ENCODE peak calls at places on chromosomes 12 and 14, in five cellular contexts. One of them, this sample, is unnamed.
A peak's percentile ranks its signal among the peaks of the same experiment; 100 is the strongest.

GRCh38 chr14:95023115-95023514 is 134.2 kb downstream of the DICER1 start:
- DNase-seq in IMR-90: no peak
- DNase-seq in substantia nigra: no peak
- DNase-seq in right cardiac atrium: no peak
- DNase-seq in uterus: no peak
- DNase-seq in this sample: no peak

GRCh38 chr14:87483651-87484260 is 509.2 kb downstream of the GALC start:
- DNase-seq in right cardiac atrium: no peak
- DNase-seq in uterus: no peak
- DNase-seq in substantia nigra: no peak
- DNase-seq in IMR-90: peak; percentile 63
- DNase-seq in this sample: no peak

GRCh38 chr12:76560083-76560491 is 516 bp upstream of the OSBPL8 start:
- DNase-seq in IMR-90: no peak
- DNase-seq in substantia nigra: no peak
- DNase-seq in uterus: no peak
- DNase-seq in right cardiac atrium: no peak
- DNase-seq in this sample: no peak

GRCh38 chr12:54439096-54439495 is 20.0 kb upstream of the ITGA5 start:
- DNase-seq in uterus: no peak
- DNase-seq in right cardiac atrium: no peak
- DNase-seq in substantia nigra: no peak
- DNase-seq in IMR-90: no peak
- DNase-seq in this sample: no peak

GRCh38 chr14:21525995-21526671 is at the start of gene SALL2:
- DNase-seq in substantia nigra: peak; percentile 82
- DNase-seq in uterus: peak; percentile 88
- DNase-seq in right cardiac atrium: peak; percentile 90
- DNase-seq in IMR-90: peak; percentile 68
- DNase-seq in this sample: peak; percentile 52

GRCh38 chr12:10241781-10242180 is 29.1 kb downstream of the GABARAPL1 start:
- DNase-seq in IMR-90: no peak
- DNase-seq in substantia nigra: no peak
- DNase-seq in uterus: no peak
- DNase-seq in right cardiac atrium: no peak
- DNase-seq in this sample: no peak

GRCh38 chr12:79262938-79263337 is 398.4 kb downstream of the SYT1 start:
- DNase-seq in uterus: no peak
- DNase-seq in IMR-90: peak; percentile 38
- DNase-seq in substantia nigra: no peak
- DNase-seq in right cardiac atrium: no peak
- DNase-seq in this sample: no peak

GRCh38 chr12:12439636-12440035 is 82.8 kb downstream of the BORCS5 start:
- DNase-seq in substantia nigra: no peak
- DNase-seq in uterus: peak; percentile 39
- DNase-seq in IMR-90: peak; percentile 91
- DNase-seq in right cardiac atrium: no peak
- DNase-seq in this sample: peak; percentile 12

GRCh38 chr14:93493054-93493453 is 62.3 kb downstream of the UNC79 start:
- DNase-seq in uterus: no peak
- DNase-seq in right cardiac atrium: no peak
- DNase-seq in substantia nigra: no peak
- DNase-seq in IMR-90: no peak
- DNase-seq in this sample: no peak

GRCh38 chr14:36070056-36071043 is 106.2 kb downstream of the PTCSC3 start:
- DNase-seq in uterus: no peak
- DNase-seq in substantia nigra: peak; percentile 54
- DNase-seq in IMR-90: peak; percentile 64
- DNase-seq in right cardiac atrium: peak; percentile 70
- DNase-seq in this sample: no peak

GRCh38 chr12:15151141-15152091 is 69.8 kb downstream of the RERG start:
- DNase-seq in uterus: no peak
- DNase-seq in right cardiac atrium: no peak
- DNase-seq in IMR-90: no peak
- DNase-seq in substantia nigra: no peak
- DNase-seq in this sample: no peak

GRCh38 chr14:68959035-68959434 is 20.1 kb downstream of the ACTN1 start:
- DNase-seq in IMR-90: no peak
- DNase-seq in uterus: no peak
- DNase-seq in right cardiac atrium: no peak
- DNase-seq in substantia nigra: no peak
- DNase-seq in this sample: no peak

GRCh38 chr12:55637467-55637866 is 775 bp downstream of the OR10P1 start:
- DNase-seq in uterus: no peak
- DNase-seq in IMR-90: no peak
- DNase-seq in substantia nigra: no peak
- DNase-seq in right cardiac atrium: no peak
- DNase-seq in this sample: peak; percentile 19

GRCh38 chr14:31968912-31969311 is 108.2 kb upstream of the ARHGAP5 start:
- DNase-seq in right cardiac atrium: no peak
- DNase-seq in uterus: no peak
- DNase-seq in substantia nigra: no peak
- DNase-seq in IMR-90: no peak
- DNase-seq in this sample: no peak

GRCh38 chr12:83827860-83828259 is 1084.7 kb downstream of the SLC6A15 start:
- DNase-seq in uterus: no peak
- DNase-seq in substantia nigra: no peak
- DNase-seq in right cardiac atrium: no peak
- DNase-seq in IMR-90: no peak
- DNase-seq in this sample: no peak

GRCh38 chr14:67413806-67414769 is 2.1 kb upstream of the PLEK2 start:
- DNase-seq in substantia nigra: no peak
- DNase-seq in uterus: no peak
- DNase-seq in IMR-90: peak; percentile 88
- DNase-seq in right cardiac atrium: no peak
- DNase-seq in this sample: no peak

GRCh38 chr14:69600304-69600891 is 11.0 kb upstream of the SUSD6 start:
- DNase-seq in uterus: no peak
- DNase-seq in substantia nigra: no peak
- DNase-seq in IMR-90: no peak
- DNase-seq in right cardiac atrium: no peak
- DNase-seq in this sample: no peak

GRCh38 chr14:37588667-37588955 is 6.4 kb downstream of the FOXA1 start:
- DNase-seq in substantia nigra: no peak
- DNase-seq in IMR-90: no peak
- DNase-seq in uterus: no peak
- DNase-seq in right cardiac atrium: no peak
- DNase-seq in this sample: no peak

GRCh38 chr12:128573907-128574306 is 249.9 kb downstream of the SLC15A4 start:
- DNase-seq in substantia nigra: no peak
- DNase-seq in uterus: no peak
- DNase-seq in IMR-90: no peak
- DNase-seq in right cardiac atrium: no peak
- DNase-seq in this sample: no peak

GRCh38 chr14:51527073-51527472 is 124.6 kb upstream of the FRMD6 start:
- DNase-seq in right cardiac atrium: no peak
- DNase-seq in substantia nigra: no peak
- DNase-seq in IMR-90: peak; percentile 86
- DNase-seq in uterus: no peak
- DNase-seq in this sample: no peak

GRCh38 chr12:8087666-8088065 is 5.6 kb downstream of the NECAP1 start:
- DNase-seq in IMR-90: no peak
- DNase-seq in right cardiac atrium: no peak
- DNase-seq in substantia nigra: no peak
- DNase-seq in uterus: no peak
- DNase-seq in this sample: no peak

GRCh38 chr12:132827763-132828703 is 636 bp downstream of the GOLGA3 start:
- DNase-seq in right cardiac atrium: peak; percentile 69
- DNase-seq in uterus: no peak
- DNase-seq in substantia nigra: no peak
- DNase-seq in IMR-90: peak; percentile 84
- DNase-seq in this sample: no peak

GRCh38 chr12:124639407-124639806 is 72.0 kb upstream of the NCOR2 start:
- DNase-seq in uterus: no peak
- DNase-seq in right cardiac atrium: peak; percentile 1
- DNase-seq in substantia nigra: no peak
- DNase-seq in IMR-90: no peak
- DNase-seq in this sample: no peak

GRCh38 chr14:22613091-22613695 is 15.1 kb downstream of the ABHD4 start:
- DNase-seq in substantia nigra: no peak
- DNase-seq in IMR-90: no peak
- DNase-seq in right cardiac atrium: no peak
- DNase-seq in uterus: no peak
- DNase-seq in this sample: no peak

GRCh38 chr14:63752449-63753169 is 24.7 kb upstream of the SGPP1 start:
- DNase-seq in uterus: no peak
- DNase-seq in substantia nigra: no peak
- DNase-seq in right cardiac atrium: no peak
- DNase-seq in IMR-90: peak; percentile 58
- DNase-seq in this sample: no peak

GRCh38 chr12:26523708-26524150 is 309.3 kb downstream of the ITPR2 start:
- DNase-seq in right cardiac atrium: peak; percentile 94
- DNase-seq in uterus: peak; percentile 80
- DNase-seq in IMR-90: peak; percentile 93
- DNase-seq in substantia nigra: peak; percentile 89
- DNase-seq in this sample: no peak

GRCh38 chr14:22386924-22387775 is 201.9 kb downstream of the DAD1 start:
- DNase-seq in right cardiac atrium: no peak
- DNase-seq in uterus: peak; percentile 85
- DNase-seq in IMR-90: peak; percentile 72
- DNase-seq in substantia nigra: peak; percentile 19
- DNase-seq in this sample: no peak

GRCh38 chr12:28409892-28410291 is 219.6 kb downstream of the CCDC91 start:
- DNase-seq in right cardiac atrium: no peak
- DNase-seq in substantia nigra: no peak
- DNase-seq in IMR-90: peak; percentile 37
- DNase-seq in uterus: no peak
- DNase-seq in this sample: no peak

GRCh38 chr14:53927171-53927570 is 29.5 kb downstream of the BMP4 start:
- DNase-seq in IMR-90: peak; percentile 72
- DNase-seq in substantia nigra: no peak
- DNase-seq in uterus: no peak
- DNase-seq in right cardiac atrium: no peak
- DNase-seq in this sample: no peak

GRCh38 chr12:46675736-46676135 is 150.1 kb downstream of the SLC38A4 start:
- DNase-seq in substantia nigra: no peak
- DNase-seq in IMR-90: peak; percentile 44
- DNase-seq in right cardiac atrium: peak; percentile 65
- DNase-seq in uterus: no peak
- DNase-seq in this sample: no peak

GRCh38 chr14:103519043-103519836 is 3.4 kb downstream of the CKB start:
- DNase-seq in uterus: peak; percentile 40
- DNase-seq in right cardiac atrium: no peak
- DNase-seq in substantia nigra: no peak
- DNase-seq in IMR-90: no peak
- DNase-seq in this sample: no peak

GRCh38 chr12:20250761-20251160 is 117.6 kb upstream of the PDE3A start:
- DNase-seq in right cardiac atrium: no peak
- DNase-seq in IMR-90: no peak
- DNase-seq in substantia nigra: no peak
- DNase-seq in uterus: no peak
- DNase-seq in this sample: no peak

GRCh38 chr12:20248646-20249045 is 119.7 kb upstream of the PDE3A start:
- DNase-seq in right cardiac atrium: no peak
- DNase-seq in substantia nigra: no peak
- DNase-seq in IMR-90: no peak
- DNase-seq in uterus: no peak
- DNase-seq in this sample: no peak
- H3K27ac ChIP-seq in right cardiac atrium: no peak overlapping the region
- H3K27ac ChIP-seq in substantia nigra: no peak overlapping the region
- H3K27ac ChIP-seq in IMR-90: no peak overlapping the region
- H3K27ac ChIP-seq in uterus: no peak overlapping the region
- H3K27ac ChIP-seq in this sample: no peak overlapping the region

DNA sequence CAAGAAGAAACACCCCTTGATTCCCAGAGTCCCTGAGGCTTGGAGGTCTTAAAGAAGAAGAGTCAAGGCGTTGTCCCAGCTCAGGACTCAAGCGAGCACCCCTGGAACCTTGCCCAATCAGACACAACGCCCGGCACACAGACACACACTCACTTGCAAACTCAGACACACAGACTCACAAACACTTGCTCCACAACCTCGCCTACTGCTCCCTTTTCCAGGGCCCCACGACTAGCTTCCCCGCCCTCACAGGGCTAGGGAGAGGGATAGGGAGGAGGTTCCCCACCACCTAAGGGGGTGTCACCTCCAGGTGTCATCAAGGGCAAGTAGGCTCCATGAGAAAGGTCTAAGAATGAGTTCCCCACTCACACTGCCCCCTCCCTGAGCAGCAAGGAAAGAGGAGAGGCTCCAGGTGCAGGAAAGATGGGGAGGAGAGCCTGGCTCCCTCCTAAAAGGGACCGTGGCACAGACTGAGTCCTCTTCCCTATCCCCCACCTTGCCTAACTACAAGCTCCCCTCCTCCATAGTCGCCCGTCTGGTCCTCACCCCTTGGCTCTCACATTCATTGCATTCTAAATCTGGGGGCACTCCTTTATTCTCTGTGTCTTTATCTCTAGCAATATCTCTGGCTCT is 717 bp downstream of the WNT10B start:
- DNase-seq in substantia nigra: no peak
- DNase-seq in uterus: no peak
- DNase-seq in right cardiac atrium: no peak
- DNase-seq in IMR-90: no peak
- DNase-seq in this sample: no peak
- H3K27ac ChIP-seq in substantia nigra: no peak overlapping the region
- H3K27ac ChIP-seq in uterus: no peak overlapping the region
- H3K27ac ChIP-seq in right cardiac atrium: no peak overlapping the region
- H3K27ac ChIP-seq in IMR-90: no peak overlapping the region
- H3K27ac ChIP-seq in this sample: no peak overlapping the region

GRCh38 chr12:88854260-88854659 is 274.0 kb upstream of the KITLG start:
- DNase-seq in right cardiac atrium: no peak
- DNase-seq in uterus: no peak
- DNase-seq in substantia nigra: no peak
- DNase-seq in IMR-90: peak; percentile 85
- DNase-seq in this sample: no peak

GRCh38 chr12:88855301-88855700 is 275.0 kb upstream of the KITLG start:
- DNase-seq in right cardiac atrium: no peak
- DNase-seq in IMR-90: no peak
- DNase-seq in uterus: no peak
- DNase-seq in substantia nigra: no peak
- DNase-seq in this sample: no peak

GRCh38 chr12:88860846-88861245 is 280.6 kb upstream of the KITLG start:
- DNase-seq in substantia nigra: no peak
- DNase-seq in right cardiac atrium: no peak
- DNase-seq in uterus: no peak
- DNase-seq in IMR-90: no peak
- DNase-seq in this sample: no peak

GRCh38 chr12:88856201-88856600 is 275.9 kb upstream of the KITLG start:
- DNase-seq in uterus: no peak
- DNase-seq in substantia nigra: no peak
- DNase-seq in right cardiac atrium: no peak
- DNase-seq in IMR-90: no peak
- DNase-seq in this sample: no peak
- H3K27ac ChIP-seq in uterus: no peak overlapping the region
- H3K27ac ChIP-seq in substantia nigra: no peak overlapping the region
- H3K27ac ChIP-seq in right cardiac atrium: no peak overlapping the region
- H3K27ac ChIP-seq in IMR-90: no peak overlapping the region
- H3K27ac ChIP-seq in this sample: no peak overlapping the region

DNA sequence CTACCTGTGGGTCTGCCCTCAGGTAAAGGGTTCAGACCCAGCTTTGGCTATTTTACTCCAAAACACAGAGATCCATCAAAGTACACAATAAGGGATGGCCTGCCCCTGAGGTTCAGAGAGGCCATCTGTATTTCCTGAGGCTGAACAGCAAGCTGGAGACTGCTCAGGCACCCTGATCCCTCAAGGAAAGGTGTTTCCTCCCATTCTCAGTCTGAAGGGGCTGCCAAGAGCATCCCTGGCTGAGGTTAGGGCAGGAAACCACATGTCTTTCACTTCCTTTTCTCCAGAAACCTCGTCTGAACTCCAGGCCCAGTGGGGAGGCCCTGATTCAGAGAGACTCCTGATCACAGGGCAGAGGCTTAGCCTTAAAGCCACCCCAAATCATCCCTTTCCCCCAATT is 1.5 kb downstream of the RILPL1 start:
- DNase-seq in substantia nigra: no peak
- DNase-seq in uterus: no peak
- DNase-seq in right cardiac atrium: no peak
- DNase-seq in IMR-90: peak; percentile 10
- DNase-seq in this sample: no peak
- H3K27ac ChIP-seq in substantia nigra: peak overlapping the region; percentile 87
- H3K27ac ChIP-seq in uterus: peak overlapping the region; percentile 64
- H3K27ac ChIP-seq in right cardiac atrium: peak overlapping the region; percentile 94
- H3K27ac ChIP-seq in IMR-90: peak overlapping the region; percentile 9
- H3K27ac ChIP-seq in this sample: no peak overlapping the region

This sample was measured in effector memory CD4-positive, alpha-beta T cell.